ENCODE peak calls at places on chromosome 11, in six cellular contexts. V, G, R, Q, F and J are unnamed samples.

GRCh38 chr11:78312712-78313111 is 104.9 kb downstream of the GAB2 start:
- DNase-seq in Q (no peak), V (no peak), F (no peak), R (no peak), G (no peak), J (no peak)

GRCh38 chr11:20013346-20014066 is 146.8 kb downstream of the DBX1 start:
- DNase-seq in G (no peak), R (no peak), F (no peak), Q (no peak), V (peak; percentile 39), J (no peak)

GRCh38 chr11:48111941-48112340 is 104.7 kb upstream of the OR4B1 start:
- DNase-seq in Q (no peak), R (no peak), F (no peak), G (no peak), V (no peak), J (peak; percentile 61)

GRCh38 chr11:71342951-71343827 is 90.8 kb upstream of the SHANK2 start:
- DNase-seq in F (peak; percentile 86), Q (peak; percentile 50), G (peak; percentile 44), R (peak; percentile 80), V (peak; percentile 15), J (peak; percentile 45)

GRCh38 chr11:64040684-64041267 is 5.0 kb downstream of the FLRT1 start:
- DNase-seq in G (no peak), V (no peak), F (peak; percentile 72), R (no peak), Q (no peak), J (no peak)

GRCh38 chr11:63813035-63813562 is at the start of gene SPINDOC:
- DNase-seq in R (peak; percentile 73), Q (no peak), G (peak; percentile 77), V (peak; percentile 47), F (peak; percentile 73), J (peak; percentile 73)

GRCh38 chr11:79195209-79195608 is 245.6 kb downstream of the TENM4 start:
- DNase-seq in V (no peak), Q (no peak), R (no peak), G (no peak), F (no peak), J (no peak)

GRCh38 chr11:120324932-120325810 is at the start of gene TLCD5:
- DNase-seq in F (peak; percentile 94), Q (peak; percentile 70), R (peak; percentile 94), V (peak; percentile 68), G (peak; percentile 76), J (peak; percentile 85)

GRCh38 chr11:115677190-115677589 is 173.0 kb upstream of the CADM1 start:
- DNase-seq in F (no peak), V (no peak), G (no peak), Q (no peak), R (no peak), J (no peak)

GRCh38 chr11:44960200-44960845 is 9.6 kb upstream of the TP53I11 start:
- DNase-seq in V (no peak), Q (no peak), R (no peak), F (no peak), G (no peak), J (no peak)

GRCh38 chr11:14446701-14447169 is 52.9 kb downstream of the COPB1 start:
- DNase-seq in R (no peak), G (no peak), V (peak; percentile 70), F (no peak), Q (no peak), J (peak; percentile 51)

GRCh38 chr11:104337273-104337672 is 173.3 kb upstream of the PDGFD start:
- DNase-seq in Q (no peak), F (no peak), R (no peak), G (no peak), V (no peak), J (no peak)

GRCh38 chr11:47616726-47617416 is 22.7 kb upstream of the C1QTNF4 start:
- DNase-seq in Q (no peak), G (no peak), R (peak; percentile 75), V (peak; percentile 85), F (peak; percentile 45), J (peak; percentile 85)

GRCh38 chr11:99020324-99021225 is at the start of gene CNTN5:
- DNase-seq in V (peak; percentile 5), F (peak; percentile 82), R (peak; percentile 84), G (peak; percentile 70), Q (peak; percentile 29), J (peak; percentile 45)

GRCh38 chr11:9687736-9688494 is 24.0 kb downstream of the SWAP70 start:
- DNase-seq in V (peak; percentile 36), R (no peak), F (no peak), G (no peak), Q (no peak), J (peak; percentile 52)

GRCh38 chr11:65778901-65779668 is 1.7 kb downstream of the AP5B1 start:
- DNase-seq in V (no peak), F (no peak), R (no peak), Q (no peak), G (no peak), J (no peak)

DNA sequence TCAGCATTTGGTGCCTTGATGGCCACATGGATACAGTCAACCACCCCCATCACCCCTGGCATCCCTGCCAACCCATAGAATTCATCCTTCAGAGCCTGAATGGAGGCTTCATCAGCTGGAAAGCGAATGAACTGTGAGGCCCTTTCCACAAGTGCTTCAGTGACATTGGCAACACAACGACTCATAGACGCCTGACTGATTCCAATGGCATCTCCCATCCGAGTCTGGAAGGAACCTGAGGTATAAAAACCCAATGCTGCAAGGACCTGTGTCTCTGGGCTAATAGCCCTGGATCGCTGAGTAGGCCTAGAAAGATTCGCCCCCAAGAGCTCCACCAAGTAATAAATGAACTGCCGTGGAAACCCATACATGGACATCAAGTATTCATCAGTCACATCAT is 1.3 kb downstream of the HARBI1 start:
- DNase-seq in V (peak; percentile 54), G (no peak), Q (no peak), F (no peak), R (peak; percentile 40), J (peak; percentile 48)
- H3K27ac ChIP-seq in V (no peak overlapping the region), G (no peak overlapping the region), Q (no peak overlapping the region), F (no peak overlapping the region), R (no peak overlapping the region), J (no peak overlapping the region)

DNA sequence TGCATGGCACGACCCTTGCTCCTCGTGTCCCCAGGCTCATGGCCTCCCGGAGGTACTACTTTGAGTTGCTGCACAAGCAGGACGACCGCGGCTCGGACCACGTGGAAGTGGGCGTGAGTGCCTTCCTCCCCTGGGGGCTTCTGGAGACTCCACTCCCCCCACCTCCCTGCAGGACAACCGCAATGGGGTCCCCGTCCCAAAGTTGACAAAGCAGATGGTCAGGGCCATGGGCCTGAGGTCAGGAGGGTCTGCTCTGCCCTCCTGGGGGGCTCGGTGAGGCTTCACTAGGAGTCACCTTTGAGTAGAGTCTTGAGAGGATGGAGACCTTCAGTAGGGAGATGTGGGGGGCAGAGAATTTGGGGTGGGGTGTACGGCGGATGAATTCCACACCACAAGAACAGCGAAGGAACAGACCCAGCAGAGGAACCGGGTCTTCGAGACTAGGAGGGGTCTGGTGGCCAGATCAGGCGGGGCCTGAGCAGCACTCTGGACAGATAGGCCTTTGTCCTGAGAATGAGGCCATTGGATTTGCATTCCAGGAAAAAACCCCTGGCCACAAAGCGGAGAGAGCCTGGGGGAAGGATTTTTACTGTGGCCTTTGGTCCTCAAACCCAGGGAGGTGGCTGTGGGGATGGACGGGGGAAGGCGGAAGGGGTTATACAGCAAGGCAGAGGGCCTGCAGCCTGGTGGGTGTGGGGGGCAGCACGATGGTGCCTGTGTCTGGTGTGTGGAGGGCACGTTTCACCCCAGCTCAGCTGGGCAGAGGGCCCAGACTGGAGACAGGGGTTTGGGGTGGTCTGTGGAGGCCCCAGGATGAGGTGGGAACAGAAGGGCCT is 4.6 kb downstream of the B4GALNT4 start:
- DNase-seq in Q (no peak), R (no peak), G (no peak), F (no peak), V (no peak), J (no peak)
- H3K18ac ChIP-seq in Q (no peak overlapping the region), R (no peak overlapping the region), G (peak overlapping the region; percentile 57), F (no peak overlapping the region), V (no peak overlapping the region), J (no peak overlapping the region)

GRCh38 chr11:57312511-57313021 is 12.2 kb downstream of the TNKS1BP1 start:
- DNase-seq in F (no peak), R (no peak), G (no peak), Q (no peak), V (no peak), J (no peak)

GRCh38 chr11:57310091-57310490 is 14.7 kb downstream of the TNKS1BP1 start:
- DNase-seq in F (no peak), G (no peak), V (no peak), Q (no peak), R (no peak), J (no peak)

GRCh38 chr11:57311109-57311936 is 13.4 kb downstream of the TNKS1BP1 start:
- DNase-seq in V (peak; percentile 97), G (peak; percentile 75), R (peak; percentile 98), Q (peak; percentile 83), F (peak; percentile 98), J (peak; percentile 97)

GRCh38 chr11:57309106-57310059 is 15.4 kb downstream of the TNKS1BP1 start:
- DNase-seq in G (no peak), F (no peak), Q (no peak), V (no peak), R (no peak), J (no peak)

GRCh38 chr11:57310630-57311086 is 14.1 kb downstream of the TNKS1BP1 start:
- DNase-seq in F (no peak), G (no peak), R (no peak), Q (no peak), V (peak; percentile 27), J (no peak)
- H3K27ac ChIP-seq in F (no peak overlapping the region), G (no peak overlapping the region), R (peak overlapping the region; percentile 63), Q (no peak overlapping the region), V (peak overlapping the region; percentile 97), J (peak overlapping the region; percentile 79)

GRCh38 chr11:134544095-134544815 is 132.2 kb upstream of the B3GAT1 start:
- DNase-seq in Q (no peak), G (no peak), R (peak; percentile 29), V (no peak), F (peak; percentile 28), J (no peak)

GRCh38 chr11:134541355-134541754 is 129.3 kb upstream of the B3GAT1 start:
- DNase-seq in R (no peak), F (peak; percentile 18), V (no peak), G (no peak), Q (no peak), J (no peak)

GRCh38 chr11:134542401-134543143 is 130.5 kb upstream of the B3GAT1 start:
- DNase-seq in V (no peak), G (no peak), R (no peak), F (peak; percentile 19), Q (no peak), J (no peak)

GRCh38 chr11:134543144-134544044 is 131.4 kb upstream of the B3GAT1 start:
- DNase-seq in F (peak; percentile 24), V (no peak), Q (no peak), R (no peak), G (no peak), J (no peak)

GRCh38 chr11:134541951-134542350 is 129.9 kb upstream of the B3GAT1 start:
- DNase-seq in V (no peak), R (no peak), F (no peak), G (no peak), Q (no peak), J (no peak)
- H3K18ac ChIP-seq in V (no peak overlapping the region), R (no peak overlapping the region), F (no peak overlapping the region), G (no peak overlapping the region), Q (no peak overlapping the region), J (no peak overlapping the region)